ENCODE peak calls at places on chromosomes 12 and 14, in five cellular contexts. P, Y, M, H and G are unnamed samples. For H3K4me1, the result is how much of the 10 kb centered on the place peaks cover.

GRCh38 chr12:111444314-111444705 is 38.6 kb downstream of the SH2B3 start:
- DNase-seq in P (peak), Y (peak), M (no peak), H (no peak), G (no peak)

GRCh38 chr12:119770146-119770545 is 102.2 kb downstream of the PRKAB1 start:
- DNase-seq in P (no peak), Y (no peak), M (peak), H (no peak), G (no peak)

GRCh38 chr12:10998204-10998603 is at the start of gene TAS2R20:
- DNase-seq in P (no peak), Y (no peak), M (no peak), H (no peak), G (no peak)

GRCh38 chr12:209851-210250 is 4.1 kb downstream of the SLC6A12 start:
- DNase-seq in P (no peak), Y (no peak), M (no peak), H (no peak), G (no peak)

GRCh38 chr14:90993792-90994191 is 66.6 kb downstream of the RPS6KA5 start:
- DNase-seq in P (no peak), Y (no peak), M (no peak), H (no peak), G (no peak)

GRCh38 chr14:45664668-45665356 is 411.8 kb upstream of the MIS18BP1 start:
- DNase-seq in P (no peak), Y (no peak), M (no peak), H (no peak), G (no peak)

GRCh38 chr12:51524386-51524901 is 66.6 kb upstream of the SCN8A start:
- DNase-seq in P (no peak), Y (no peak), M (no peak), H (no peak), G (no peak)

GRCh38 chr14:94596361-94596760 is 15.1 kb downstream of the SERPINA5 start:
- DNase-seq in P (no peak), Y (no peak), M (no peak), H (no peak), G (no peak)

GRCh38 chr12:65364021-65364420 is 85.5 kb downstream of the MSRB3 start:
- DNase-seq in P (no peak), Y (peak), M (peak), H (no peak), G (peak)

GRCh38 chr12:106358410-106359241 is 1.1 kb downstream of the POLR3B start:
- DNase-seq in P (peak), Y (no peak), M (peak), H (peak), G (no peak)

GRCh38 chr12:65668981-65669695 is 155.1 kb upstream of the HMGA2 start:
- DNase-seq in P (no peak), Y (no peak), M (peak), H (no peak), G (peak)

GRCh38 chr14:39875028-39875427 is 442.8 kb upstream of the FBXO33 start:
- DNase-seq in P (no peak), Y (no peak), M (no peak), H (no peak), G (no peak)

GRCh38 chr12:67748761-67749075 is 100.2 kb downstream of the DYRK2 start:
- DNase-seq in P (no peak), Y (peak), M (peak), H (no peak), G (peak)

GRCh38 chr12:104909761-104910160 is 48.3 kb downstream of the SLC41A2 start:
- DNase-seq in P (no peak), Y (peak), M (peak), H (no peak), G (peak)

GRCh38 chr12:121774968-121775474 is 18.5 kb downstream of the RHOF start:
- DNase-seq in P (no peak), Y (no peak), M (no peak), H (no peak), G (no peak)

GRCh38 chr14:99757331-99758070 is 35.7 kb upstream of the EML1 start:
- DNase-seq in P (no peak), Y (peak), M (peak), H (no peak), G (peak)

GRCh38 chr12:128844031-128844635 is 9.1 kb upstream of the GLT1D1 start:
- DNase-seq in P (no peak), Y (no peak), M (no peak), H (no peak), G (no peak)

GRCh38 chr14:96086032-96086431 is 46.9 kb downstream of the C14orf132 start:
- DNase-seq in P (no peak), Y (peak), M (peak), H (no peak), G (no peak)

GRCh38 chr14:51621654-51622053 is 30.1 kb upstream of the FRMD6 start:
- DNase-seq in P (no peak), Y (no peak), M (no peak), H (no peak), G (no peak)

GRCh38 chr12:30753233-30753632 is 1.5 kb downstream of the CAPRIN2 start:
- DNase-seq in P (no peak), Y (peak), M (peak), H (no peak), G (no peak)

GRCh38 chr12:11580125-11580751 is 69.2 kb upstream of the ETV6 start:
- DNase-seq in P (no peak), Y (peak), M (peak), H (no peak), G (peak)

GRCh38 chr12:96014932-96015599 is 18.9 kb upstream of the HAL start:
- DNase-seq in P (no peak), Y (no peak), M (peak), H (no peak), G (no peak)

GRCh38 chr14:55399183-55399582 is 12.4 kb downstream of the ATG14 start:
- DNase-seq in P (no peak), Y (no peak), M (no peak), H (no peak), G (no peak)

GRCh38 chr12:3741882-3742672 is 10.8 kb downstream of the CRACR2A start:
- DNase-seq in P (no peak), Y (no peak), M (no peak), H (peak), G (no peak)

GRCh38 chr14:104431351-104431928 is 148.1 kb upstream of the C14orf180 start:
- DNase-seq in P (no peak), Y (no peak), M (no peak), H (no peak), G (no peak)

GRCh38 chr14:62592877-62593276 is 452.4 kb downstream of the KCNH5 start:
- DNase-seq in P (no peak), Y (peak), M (peak), H (no peak), G (peak)

GRCh38 chr14:104993808-104994591 is 8.4 kb downstream of the CLBA1 start:
- DNase-seq in P (no peak), Y (no peak), M (no peak), H (no peak), G (no peak)

GRCh38 chr12:83040991-83041390 is 354.3 kb downstream of the TMTC2 start:
- DNase-seq in P (no peak), Y (no peak), M (no peak), H (no peak), G (no peak)

DNA sequence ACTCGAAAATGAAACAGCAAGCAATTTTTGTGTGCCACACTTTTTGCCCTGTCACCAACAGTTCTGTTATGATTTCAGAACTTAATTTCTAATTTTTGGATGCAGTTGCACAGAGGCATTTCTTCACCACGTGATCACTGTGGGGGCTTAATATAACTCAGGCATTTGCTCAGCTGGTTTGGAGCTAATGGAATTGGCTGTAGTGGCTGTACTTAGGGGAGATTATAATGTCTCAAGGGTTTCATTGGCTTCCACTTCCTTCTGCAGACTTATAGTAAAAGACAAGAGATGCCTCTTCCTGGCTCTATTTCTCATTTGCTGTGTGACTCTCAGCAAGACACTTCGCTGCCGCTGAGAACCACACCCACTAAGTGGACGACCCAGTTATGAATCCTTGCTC is 452.4 kb downstream of the RAD51B start:
- DNase-seq in P (no peak), Y (no peak), M (no peak), H (no peak), G (no peak)
- H3K4me1 ChIP-seq in P (under half), Y (under half), M (under half), H (under half), G (under half)

GRCh38 chr14:64915797-64916196 is 1.5 kb downstream of the CHURC1 start:
- DNase-seq in P (no peak), Y (no peak), M (no peak), H (no peak), G (no peak)

GRCh38 chr14:64910847-64911495 is 3.3 kb upstream of the CHURC1 start:
- DNase-seq in P (no peak), Y (no peak), M (peak), H (no peak), G (no peak)

GRCh38 chr14:64912256-64912655 is 2.0 kb upstream of the CHURC1 start:
- DNase-seq in P (no peak), Y (no peak), M (no peak), H (no peak), G (no peak)

GRCh38 chr14:64915025-64915424 is 770 bp downstream of the CHURC1 start:
- DNase-seq in P (no peak), Y (no peak), M (no peak), H (no peak), G (no peak)

GRCh38 chr14:64914237-64914971 is at the start of gene CHURC1:
- DNase-seq in P (peak), Y (peak), M (peak), H (peak), G (peak)
- TF ChIP-seq CTCF in P (no peak), Y (no peak), M (no peak), H (no peak), G (no peak)

GRCh38 chr12:101939306-101939705 is 61.9 kb downstream of the DRAM1 start:
- DNase-seq in P (no peak), Y (no peak), M (no peak), H (no peak), G (no peak)

GRCh38 chr12:101942206-101942605 is 64.8 kb downstream of the DRAM1 start:
- DNase-seq in P (no peak), Y (no peak), M (no peak), H (no peak), G (no peak)

GRCh38 chr12:101941306-101942000 is 64.1 kb downstream of the DRAM1 start:
- DNase-seq in P (no peak), Y (no peak), M (no peak), H (no peak), G (no peak)

GRCh38 chr12:101939856-101940265 is 62.5 kb downstream of the DRAM1 start:
- DNase-seq in P (peak), Y (peak), M (peak), H (peak), G (no peak)

DNA sequence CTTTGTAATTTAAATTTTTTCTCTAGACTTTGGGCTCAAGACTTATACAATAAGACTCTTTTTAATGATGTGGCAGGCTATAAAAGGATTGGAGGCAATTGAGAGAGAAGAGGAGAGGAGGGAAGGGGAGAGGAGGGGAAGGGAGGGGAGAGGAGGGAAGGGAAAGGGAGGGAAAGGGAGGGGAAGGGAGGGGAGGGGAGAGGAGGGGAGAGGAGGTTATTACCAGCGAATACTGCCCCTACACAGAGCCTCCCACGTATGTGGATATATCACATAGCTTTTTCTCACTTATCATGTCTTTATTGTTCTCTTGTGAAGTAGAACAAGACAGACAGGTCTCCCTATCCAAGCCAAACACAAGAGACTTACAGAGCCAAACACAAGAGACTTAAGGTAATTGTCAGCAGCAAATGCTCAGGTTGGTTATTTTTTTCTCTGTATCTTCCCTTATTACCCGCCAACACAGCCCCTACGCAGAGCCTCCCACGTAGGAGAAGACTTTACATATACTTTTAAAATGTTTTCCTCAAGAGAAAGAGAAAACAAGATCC is 63.1 kb downstream of the DRAM1 start:
- DNase-seq in P (no peak), Y (no peak), M (no peak), H (no peak), G (no peak)
- H3K4me1 ChIP-seq in P (under half), Y (under half), M (under half), H (under half), G (under half)

GRCh38 chr12:122865268-122866231 is 30.3 kb downstream of the HIP1R start:
- DNase-seq in P (no peak), Y (no peak), M (no peak), H (peak), G (no peak)
- TF ChIP-seq CTCF in P (no peak), Y (peak), M (peak), H (peak), G (peak)